ENCODE peak calls at places on chromosomes 13 and 19, in six cellular contexts. H, I, U, M, D and E are unnamed samples.

GRCh38 chr19:45638930-45639729 is at the start of gene EML2:
- DNase-seq in H (peak; percentile 56), D (no peak), M (peak; percentile 55), I (no peak), U (no peak), E (peak; percentile 55)

GRCh38 chr13:94090773-94091172 is 388.7 kb downstream of the DCT start:
- DNase-seq in M (no peak), I (no peak), H (no peak), D (no peak), U (no peak), E (no peak)

GRCh38 chr19:40737102-40737644 is 13.1 kb downstream of the ACTMAP start:
- DNase-seq in I (no peak), D (no peak), U (no peak), M (no peak), H (peak; percentile 58), E (no peak)

GRCh38 chr19:584240-585001 is 5.3 kb upstream of the HCN2 start:
- DNase-seq in M (peak; percentile 71), H (peak; percentile 67), D (peak; percentile 54), I (peak; percentile 68), U (no peak), E (peak; percentile 73)

GRCh38 chr19:10968527-10969081 is 7.8 kb downstream of the SMARCA4 start:
- DNase-seq in U (no peak), H (no peak), M (no peak), D (no peak), I (no peak), E (no peak)

GRCh38 chr13:111958612-111959395 is 108.1 kb upstream of the SOX1 start:
- DNase-seq in M (no peak), H (no peak), U (no peak), D (no peak), I (no peak), E (no peak)

GRCh38 chr19:58395220-58395978 is at the start of gene RNF225:
- DNase-seq in H (no peak), M (no peak), U (no peak), D (no peak), I (no peak), E (no peak)

GRCh38 chr13:98740131-98740530 is 12.3 kb downstream of the SLC15A1 start:
- DNase-seq in D (no peak), I (no peak), U (no peak), H (no peak), M (no peak), E (no peak)

GRCh38 chr13:98083507-98083906 is 59.4 kb upstream of the FARP1 start:
- DNase-seq in H (no peak), U (no peak), I (no peak), D (no peak), M (no peak), E (no peak)

GRCh38 chr13:52665325-52665724 is 12.7 kb downstream of the SUGT1 start:
- DNase-seq in U (no peak), M (no peak), D (no peak), H (no peak), I (no peak), E (no peak)

GRCh38 chr13:50291611-50292010 is 276.4 kb downstream of the KCNRG start:
- DNase-seq in I (no peak), U (no peak), H (no peak), D (no peak), M (no peak), E (no peak)

GRCh38 chr19:18833849-18834643 is 2.3 kb downstream of the UPF1 start:
- DNase-seq in D (peak; percentile 23), H (no peak), M (no peak), I (no peak), U (no peak), E (no peak)

GRCh38 chr13:36709136-36709895 is 35.5 kb downstream of the SERTM1 start:
- DNase-seq in U (no peak), I (no peak), M (no peak), H (no peak), D (no peak), E (no peak)

GRCh38 chr13:95710313-95710712 is 33.4 kb downstream of the DNAJC3 start:
- DNase-seq in U (no peak), I (no peak), D (no peak), M (no peak), H (no peak), E (no peak)

GRCh38 chr19:3482507-3483225 is 575 bp downstream of the SMIM44 start:
- DNase-seq in I (no peak), U (no peak), M (no peak), D (no peak), H (no peak), E (no peak)

GRCh38 chr19:8096071-8096470 is 43.5 kb downstream of the CCL25 start:
- DNase-seq in H (no peak), D (no peak), U (no peak), M (no peak), I (no peak), E (no peak)

GRCh38 chr13:36130542-36131214 is 504 bp downstream of the DCLK1 start:
- DNase-seq in H (peak; percentile 46), D (no peak), U (no peak), M (peak; percentile 40), I (no peak), E (no peak)

GRCh38 chr13:29436291-29436690 is 159.2 kb downstream of the SLC7A1 start:
- DNase-seq in D (no peak), H (no peak), U (no peak), M (no peak), I (no peak), E (no peak)

GRCh38 chr19:28039677-28040381 is 1173.1 kb downstream of the UQCRFS1 start:
- DNase-seq in D (no peak), I (no peak), U (no peak), H (no peak), M (no peak), E (no peak)

GRCh38 chr19:12703056-12703455 is 6.6 kb upstream of the FBXW9 start:
- DNase-seq in I (peak; percentile 93), U (no peak), M (no peak), H (no peak), D (peak; percentile 87), E (no peak)

GRCh38 chr13:23460921-23461320 is 27.4 kb upstream of the SACS start:
- DNase-seq in D (no peak), M (no peak), U (no peak), H (no peak), I (no peak), E (no peak)

GRCh38 chr13:39350461-39350881 is 252.5 kb downstream of the LHFPL6 start:
- DNase-seq in U (no peak), M (peak; percentile 35), H (peak; percentile 62), D (no peak), I (no peak), E (no peak)

GRCh38 chr19:13835791-13836723 is 40.8 kb downstream of the ZSWIM4 start:
- DNase-seq in I (no peak), M (peak; percentile 55), H (peak; percentile 71), D (no peak), U (no peak), E (peak; percentile 33)

GRCh38 chr13:59533561-59534337 is 630.0 kb downstream of the DIAPH3 start:
- DNase-seq in U (no peak), D (no peak), H (no peak), M (no peak), I (no peak), E (no peak)

GRCh38 chr13:99417151-99417820 is 84.0 kb upstream of the TM9SF2 start:
- DNase-seq in H (no peak), D (no peak), U (no peak), I (no peak), M (no peak), E (no peak)

GRCh38 chr19:30608471-30608870 is 236.3 kb downstream of the ZNF536 start:
- DNase-seq in M (no peak), D (no peak), I (no peak), U (no peak), H (no peak), E (no peak)

GRCh38 chr13:45775401-45775963 is 73.4 kb downstream of the CBY2 start:
- DNase-seq in I (no peak), U (no peak), D (no peak), H (no peak), M (no peak), E (no peak)

GRCh38 chr19:34681478-34681877 is 4.0 kb downstream of the ZNF302 start:
- DNase-seq in M (no peak), I (no peak), H (no peak), D (no peak), U (no peak), E (no peak)
- H3K9me3 ChIP-seq in M (peaks cover 23% of the 10 kb centered on the region), I (no peaks in the 10 kb centered on the region), H (peaks cover 56% of the 10 kb centered on the region), D (peaks cover 35% of the 10 kb centered on the region), U (peaks cover 63% of the 10 kb centered on the region), E (peaks cover 12% of the 10 kb centered on the region)

GRCh38 chr19:23896912-23897311 is 17.8 kb upstream of the ZNF726 start:
- DNase-seq in M (no peak), I (no peak), H (no peak), D (no peak), U (no peak), E (no peak)
- H3K9me3 ChIP-seq in M (no peaks in the 10 kb centered on the region), I (no peaks in the 10 kb centered on the region), H (no peaks in the 10 kb centered on the region), D (peaks cover 11% of the 10 kb centered on the region), U (no peaks in the 10 kb centered on the region), E (no peaks in the 10 kb centered on the region)

DNA sequence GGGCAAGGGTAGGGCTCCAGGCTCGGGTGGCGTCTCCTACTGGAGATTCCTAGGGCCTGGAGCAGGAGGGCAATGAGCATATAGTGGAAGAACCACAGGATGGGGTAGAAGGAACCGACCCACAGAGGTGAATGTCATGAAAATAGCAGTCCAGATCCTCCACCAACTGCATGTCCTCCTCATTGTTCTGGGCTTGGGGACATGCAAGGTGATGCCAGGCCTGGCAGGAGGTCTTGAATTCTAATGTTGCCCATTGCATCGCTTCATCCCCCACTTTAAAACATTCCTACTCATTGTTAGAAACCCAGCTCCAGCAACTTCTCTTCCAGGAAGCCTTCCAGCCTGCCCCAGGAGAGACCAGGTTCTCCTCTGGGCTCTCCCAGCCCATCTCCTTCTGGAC is 49.4 kb downstream of the OR10H4 start:
- DNase-seq in I (no peak), U (no peak), M (no peak), H (no peak), D (no peak), E (no peak)
- H3K9me3 ChIP-seq in I (peaks cover 24% of the 10 kb centered on the region), U (no peaks in the 10 kb centered on the region), M (no peaks in the 10 kb centered on the region), H (no peaks in the 10 kb centered on the region), D (peaks cover 25% of the 10 kb centered on the region), E (no peaks in the 10 kb centered on the region)

GRCh38 chr19:52322429-52322828 is 13.6 kb upstream of the ZNF610 start:
- DNase-seq in U (no peak), I (no peak), M (no peak), H (no peak), D (no peak), E (no peak)
- H3K9me3 ChIP-seq in U (peaks cover 100% of the 10 kb centered on the region), I (peaks cover 16% of the 10 kb centered on the region), M (peaks cover 94% of the 10 kb centered on the region), H (peaks cover 100% of the 10 kb centered on the region), D (peaks cover 74% of the 10 kb centered on the region), E (peaks cover 86% of the 10 kb centered on the region)

GRCh38 chr19:1847348-1847683 is 967 bp downstream of the REXO1 start:
- DNase-seq in I (no peak), D (no peak), M (no peak), U (no peak), H (no peak), E (no peak)
- H3K9me3 ChIP-seq in I (no peaks in the 10 kb centered on the region), D (no peaks in the 10 kb centered on the region), M (no peaks in the 10 kb centered on the region), U (no peaks in the 10 kb centered on the region), H (no peaks in the 10 kb centered on the region), E (no peaks in the 10 kb centered on the region)